ENCODE peak calls at places on chromosomes 3 and 15, in five cellular contexts. One of them, this sample, is unnamed.
A peak's percentile ranks its signal among the peaks of the same experiment; 100 is the strongest.

GRCh38 chr3:113676252-113676651 is 20.2 kb downstream of the USF3 start:
- DNase-seq in Caki2: no peak
- DNase-seq in iPS DF 19.7: no peak
- DNase-seq in activated T-cell treated with anti-CD3 and anti-CD28 coated beads, Interleukin-2, amount 50 U/mL, for 24 hours: no peak
- DNase-seq in AG10803: no peak
- DNase-seq in this sample: no peak

GRCh38 chr15:55319537-55320325 is 709 bp downstream of the PIGB start:
- DNase-seq in Caki2: no peak
- DNase-seq in iPS DF 19.7: no peak
- DNase-seq in activated T-cell treated with anti-CD3 and anti-CD28 coated beads, Interleukin-2, amount 50 U/mL, for 24 hours: no peak
- DNase-seq in AG10803: peak; percentile 53
- DNase-seq in this sample: no peak

GRCh38 chr3:104070906-104071305 is 1295.8 kb upstream of the ALCAM start:
- DNase-seq in Caki2: no peak
- DNase-seq in iPS DF 19.7: no peak
- DNase-seq in activated T-cell treated with anti-CD3 and anti-CD28 coated beads, Interleukin-2, amount 50 U/mL, for 24 hours: no peak
- DNase-seq in AG10803: no peak
- DNase-seq in this sample: no peak

GRCh38 chr3:66985336-66985920 is 12.7 kb upstream of the KBTBD8 start:
- DNase-seq in Caki2: no peak
- DNase-seq in iPS DF 19.7: no peak
- DNase-seq in activated T-cell treated with anti-CD3 and anti-CD28 coated beads, Interleukin-2, amount 50 U/mL, for 24 hours: no peak
- DNase-seq in AG10803: peak; percentile 14
- DNase-seq in this sample: no peak

GRCh38 chr15:101056366-101057334 is 137.5 kb downstream of the LRRK1 start:
- DNase-seq in Caki2: no peak
- DNase-seq in iPS DF 19.7: no peak
- DNase-seq in activated T-cell treated with anti-CD3 and anti-CD28 coated beads, Interleukin-2, amount 50 U/mL, for 24 hours: no peak
- DNase-seq in AG10803: no peak
- DNase-seq in this sample: no peak

GRCh38 chr3:172096881-172097420 is 57.6 kb downstream of the FNDC3B start:
- DNase-seq in Caki2: peak; percentile 29
- DNase-seq in iPS DF 19.7: no peak
- DNase-seq in activated T-cell treated with anti-CD3 and anti-CD28 coated beads, Interleukin-2, amount 50 U/mL, for 24 hours: no peak
- DNase-seq in AG10803: peak; percentile 67
- DNase-seq in this sample: no peak

GRCh38 chr3:187062526-187063177 is 76.6 kb downstream of the RPL39L start:
- DNase-seq in Caki2: no peak
- DNase-seq in iPS DF 19.7: no peak
- DNase-seq in activated T-cell treated with anti-CD3 and anti-CD28 coated beads, Interleukin-2, amount 50 U/mL, for 24 hours: no peak
- DNase-seq in AG10803: peak; percentile 92
- DNase-seq in this sample: no peak

GRCh38 chr15:33234019-33234418 is 39.5 kb upstream of the FMN1 start:
- DNase-seq in Caki2: peak; percentile 63
- DNase-seq in iPS DF 19.7: no peak
- DNase-seq in activated T-cell treated with anti-CD3 and anti-CD28 coated beads, Interleukin-2, amount 50 U/mL, for 24 hours: no peak
- DNase-seq in AG10803: peak; percentile 43
- DNase-seq in this sample: peak; percentile 46

GRCh38 chr3:116102037-116102436 is 343.2 kb downstream of the LSAMP start:
- DNase-seq in Caki2: no peak
- DNase-seq in iPS DF 19.7: no peak
- DNase-seq in activated T-cell treated with anti-CD3 and anti-CD28 coated beads, Interleukin-2, amount 50 U/mL, for 24 hours: no peak
- DNase-seq in AG10803: no peak
- DNase-seq in this sample: no peak

GRCh38 chr3:65883614-65884013 is 155.1 kb downstream of the MAGI1 start:
- DNase-seq in Caki2: no peak
- DNase-seq in iPS DF 19.7: no peak
- DNase-seq in activated T-cell treated with anti-CD3 and anti-CD28 coated beads, Interleukin-2, amount 50 U/mL, for 24 hours: no peak
- DNase-seq in AG10803: no peak
- DNase-seq in this sample: no peak

GRCh38 chr15:51203797-51204196 is 109.1 kb upstream of the TNFAIP8L3 start:
- DNase-seq in Caki2: no peak
- DNase-seq in iPS DF 19.7: no peak
- DNase-seq in activated T-cell treated with anti-CD3 and anti-CD28 coated beads, Interleukin-2, amount 50 U/mL, for 24 hours: no peak
- DNase-seq in AG10803: peak; percentile 95
- DNase-seq in this sample: no peak

GRCh38 chr3:80233576-80233975 is 465.8 kb upstream of the ROBO1 start:
- DNase-seq in Caki2: no peak
- DNase-seq in iPS DF 19.7: no peak
- DNase-seq in activated T-cell treated with anti-CD3 and anti-CD28 coated beads, Interleukin-2, amount 50 U/mL, for 24 hours: no peak
- DNase-seq in AG10803: no peak
- DNase-seq in this sample: no peak

GRCh38 chr15:96330064-96330449 is 443 bp upstream of the NR2F2 start:
- DNase-seq in Caki2: peak; percentile 78
- DNase-seq in iPS DF 19.7: no peak
- DNase-seq in activated T-cell treated with anti-CD3 and anti-CD28 coated beads, Interleukin-2, amount 50 U/mL, for 24 hours: no peak
- DNase-seq in AG10803: peak; percentile 85
- DNase-seq in this sample: no peak

GRCh38 chr15:100809151-100809550 is 70.5 kb upstream of the ALDH1A3 start:
- DNase-seq in Caki2: no peak
- DNase-seq in iPS DF 19.7: no peak
- DNase-seq in activated T-cell treated with anti-CD3 and anti-CD28 coated beads, Interleukin-2, amount 50 U/mL, for 24 hours: no peak
- DNase-seq in AG10803: peak; percentile 14
- DNase-seq in this sample: no peak

GRCh38 chr3:194312186-194312742 is 38.9 kb downstream of the CPN2 start:
- DNase-seq in Caki2: no peak
- DNase-seq in iPS DF 19.7: no peak
- DNase-seq in activated T-cell treated with anti-CD3 and anti-CD28 coated beads, Interleukin-2, amount 50 U/mL, for 24 hours: no peak
- DNase-seq in AG10803: no peak
- DNase-seq in this sample: no peak

GRCh38 chr15:31214864-31215489 is 111.7 kb upstream of the KLF13 start:
- DNase-seq in Caki2: no peak
- DNase-seq in iPS DF 19.7: no peak
- DNase-seq in activated T-cell treated with anti-CD3 and anti-CD28 coated beads, Interleukin-2, amount 50 U/mL, for 24 hours: peak; percentile 42
- DNase-seq in AG10803: peak; percentile 63
- DNase-seq in this sample: no peak

GRCh38 chr15:29570121-29570930 is 251.9 kb downstream of the TJP1 start:
- DNase-seq in Caki2: peak; percentile 41
- DNase-seq in iPS DF 19.7: no peak
- DNase-seq in activated T-cell treated with anti-CD3 and anti-CD28 coated beads, Interleukin-2, amount 50 U/mL, for 24 hours: no peak
- DNase-seq in AG10803: peak; percentile 9
- DNase-seq in this sample: no peak

GRCh38 chr3:109563149-109563548 is 225.8 kb upstream of the DPPA4 start:
- DNase-seq in Caki2: no peak
- DNase-seq in iPS DF 19.7: no peak
- DNase-seq in activated T-cell treated with anti-CD3 and anti-CD28 coated beads, Interleukin-2, amount 50 U/mL, for 24 hours: peak; percentile 37
- DNase-seq in AG10803: no peak
- DNase-seq in this sample: no peak

This sample was measured in amniotic stem cell.